ENCODE peak calls at places on chromosomes 5 and 9, in eight cellular contexts. R is stomach, S is OCI-LY7, W is IMR-90, X is tibial nerve, E is colonic mucosa, Z is pancreas, G is spleen. V is an unnamed sample.
A peak's percentile ranks its signal among the peaks of the same experiment; 100 is the strongest.

GRCh38 chr9:98248737-98249474 is 6.5 kb downstream of the TBC1D2 start:
- DNase-seq in R (peak; percentile 35), W (peak; percentile 97), E (peak; percentile 77), G (peak; percentile 91), X (no peak), S (no peak), Z (no peak), V (no peak)

GRCh38 chr9:137757613-137758029 is 120.0 kb upstream of the CACNA1B start:
- DNase-seq in Z (no peak), E (no peak), R (no peak), S (no peak), G (no peak), X (no peak), W (peak; percentile 86), V (no peak)

GRCh38 chr5:133751846-133752245 is 139.5 kb upstream of the FSTL4 start:
- DNase-seq in S (no peak), E (no peak), W (no peak), Z (no peak), G (no peak), X (no peak), R (no peak), V (no peak)

GRCh38 chr9:84397151-84397728 is 56.7 kb upstream of the SLC28A3 start:
- DNase-seq in Z (peak; percentile 81), S (peak; percentile 68), R (peak; percentile 75), W (peak; percentile 63), X (peak; percentile 48), G (peak; percentile 82), E (peak; percentile 73), V (peak; percentile 66)

GRCh38 chr9:120882935-120883607 is 6.1 kb upstream of the PHF19 start:
- DNase-seq in E (no peak), R (no peak), S (no peak), G (no peak), W (no peak), Z (no peak), X (no peak), V (no peak)

GRCh38 chr5:143151056-143151455 is 252.4 kb downstream of the NR3C1 start:
- DNase-seq in R (no peak), S (no peak), W (no peak), G (no peak), Z (no peak), X (no peak), E (no peak), V (no peak)

GRCh38 chr5:132458651-132459030 is 31.9 kb downstream of the IRF1 start:
- DNase-seq in G (no peak), X (no peak), R (no peak), S (no peak), E (no peak), Z (no peak), W (peak; percentile 75), V (peak; percentile 55)

GRCh38 chr9:126424511-126424910 is 97.9 kb downstream of the MVB12B start:
- DNase-seq in E (no peak), R (no peak), W (no peak), S (no peak), X (no peak), G (no peak), Z (no peak), V (no peak)

GRCh38 chr5:74055446-74056097 is 429.6 kb downstream of the ARHGEF28 start:
- DNase-seq in Z (no peak), W (no peak), R (no peak), E (no peak), X (no peak), S (no peak), G (no peak), V (no peak)

GRCh38 chr9:91211414-91211813 is 150.3 kb downstream of the AUH start:
- DNase-seq in R (peak; percentile 77), W (no peak), E (no peak), Z (peak; percentile 57), S (no peak), G (no peak), X (no peak), V (peak; percentile 96)

GRCh38 chr5:61280766-61281427 is 51.2 kb upstream of the ZSWIM6 start:
- DNase-seq in S (no peak), X (no peak), E (no peak), R (peak; percentile 73), Z (peak; percentile 70), W (no peak), G (no peak), V (no peak)

GRCh38 chr9:137411260-137411659 is 11.7 kb downstream of the EXD3 start:
- DNase-seq in G (no peak), W (no peak), X (no peak), R (no peak), E (no peak), Z (no peak), S (no peak), V (no peak)

GRCh38 chr9:19231126-19232035 is 888 bp downstream of the DENND4C start:
- DNase-seq in E (peak; percentile 50), Z (no peak), S (peak; percentile 34), R (peak; percentile 26), W (peak; percentile 17), X (no peak), G (peak; percentile 89), V (peak; percentile 36)

GRCh38 chr5:121793791-121794190 is 57.9 kb upstream of the FTMT start:
- DNase-seq in Z (no peak), S (no peak), G (no peak), W (no peak), R (no peak), X (no peak), E (no peak), V (no peak)

GRCh38 chr5:1400211-1400855 is 44.9 kb downstream of the SLC6A3 start:
- DNase-seq in X (no peak), E (no peak), W (no peak), S (no peak), R (no peak), G (no peak), Z (no peak), V (no peak)

GRCh38 chr9:20980713-20981481 is 50.5 kb downstream of the HACD4 start:
- DNase-seq in G (no peak), S (peak; percentile 45), W (peak; percentile 93), Z (no peak), R (no peak), E (no peak), X (no peak), V (no peak)

GRCh38 chr5:31476607-31477200 is 55.2 kb downstream of the DROSHA start:
- DNase-seq in E (no peak), S (no peak), R (no peak), X (no peak), W (no peak), G (no peak), Z (no peak), V (no peak)

GRCh38 chr5:44329716-44330115 is 59.5 kb downstream of the FGF10 start:
- DNase-seq in W (no peak), R (no peak), Z (no peak), X (no peak), G (no peak), S (no peak), E (no peak), V (no peak)

GRCh38 chr5:153796527-153796926 is 242.2 kb downstream of the FAM114A2 start:
- DNase-seq in G (no peak), X (no peak), S (no peak), Z (no peak), W (no peak), E (no peak), R (no peak), V (no peak)

GRCh38 chr9:138120511-138121437 is 243.2 kb downstream of the CACNA1B start:
- DNase-seq in E (no peak), S (no peak), X (no peak), R (no peak), Z (no peak), W (no peak), G (no peak), V (no peak)

GRCh38 chr9:86975571-86975970 is 28.3 kb upstream of the GAS1 start:
- DNase-seq in S (no peak), X (no peak), R (no peak), E (no peak), W (no peak), Z (no peak), G (no peak), V (no peak)

GRCh38 chr5:27474054-27474323 is 435.6 kb upstream of the CDH9 start:
- DNase-seq in X (no peak), E (no peak), G (no peak), Z (no peak), W (no peak), S (no peak), R (no peak), V (no peak)
- H3K9me3 ChIP-seq in X (no peaks in the 10 kb centered on the region), E (no peaks in the 10 kb centered on the region), G (peaks cover 16% of the 10 kb centered on the region), Z (no peaks in the 10 kb centered on the region), W (peaks cover 7% of the 10 kb centered on the region), S (peaks cover 7% of the 10 kb centered on the region), R (no peaks in the 10 kb centered on the region), V (no peaks in the 10 kb centered on the region)

GRCh38 chr5:116652196-116652729 is 77.6 kb upstream of the SEMA6A start:
- DNase-seq in G (no peak), E (no peak), S (no peak), X (peak; percentile 76), Z (peak; percentile 38), W (peak; percentile 68), R (no peak), V (no peak)

GRCh38 chr5:116650544-116650943 is 75.9 kb upstream of the SEMA6A start:
- DNase-seq in R (no peak), G (no peak), E (no peak), X (no peak), Z (no peak), S (no peak), W (no peak), V (no peak)

GRCh38 chr5:116652903-116653302 is 78.3 kb upstream of the SEMA6A start:
- DNase-seq in S (no peak), X (no peak), G (no peak), Z (no peak), R (no peak), W (no peak), E (no peak), V (no peak)

GRCh38 chr5:116650964-116651363 is 76.3 kb upstream of the SEMA6A start:
- DNase-seq in R (no peak), X (no peak), S (no peak), Z (no peak), E (no peak), W (no peak), G (no peak), V (no peak)

GRCh38 chr5:116651653-116652052 is 77.0 kb upstream of the SEMA6A start:
- DNase-seq in W (no peak), E (no peak), R (no peak), Z (no peak), S (no peak), X (no peak), G (no peak), V (no peak)
- H3K4me1 ChIP-seq in W (no peaks in the 10 kb centered on the region), E (no peaks in the 10 kb centered on the region), R (no peaks in the 10 kb centered on the region), Z (no peaks in the 10 kb centered on the region), S (no peaks in the 10 kb centered on the region), X (no peaks in the 10 kb centered on the region), G (no peaks in the 10 kb centered on the region), V (no peaks in the 10 kb centered on the region)

GRCh38 chr9:114122628-114123027 is 23.5 kb upstream of the KIF12 start:
- DNase-seq in S (no peak), E (no peak), Z (no peak), G (no peak), R (no peak), X (no peak), W (no peak), V (no peak)
- H3K4me3 ChIP-seq in S (no peak overlapping the region), E (no peak overlapping the region), Z (no peak overlapping the region), G (no peak overlapping the region), R (no peak overlapping the region), X (no peak overlapping the region), W (no peak overlapping the region), V (no peak overlapping the region)

GRCh38 chr5:145407300-145408047 is 427.7 kb downstream of the PRELID2 start:
- DNase-seq in W (no peak), S (no peak), G (no peak), R (no peak), E (no peak), X (no peak), Z (no peak), V (no peak)

GRCh38 chr5:145403959-145404358 is 431.2 kb downstream of the PRELID2 start:
- DNase-seq in G (no peak), S (no peak), W (no peak), X (no peak), R (no peak), Z (no peak), E (no peak), V (no peak)

GRCh38 chr5:145408048-145408341 is 427.1 kb downstream of the PRELID2 start:
- DNase-seq in S (no peak), W (no peak), R (no peak), E (no peak), Z (no peak), G (no peak), X (no peak), V (no peak)
- H3K9me3 ChIP-seq in S (no peaks in the 10 kb centered on the region), W (peaks cover 21% of the 10 kb centered on the region), R (peaks cover 6% of the 10 kb centered on the region), E (no peaks in the 10 kb centered on the region), Z (no peaks in the 10 kb centered on the region), G (peaks cover 27% of the 10 kb centered on the region), X (no peaks in the 10 kb centered on the region), V (peaks cover 3% of the 10 kb centered on the region)

V was measured in small intestine.